ENCODE peak calls at places on chromosome 22, in seven cellular contexts. F, A, D, R, E, H and Z are unnamed samples. For H3K9me3, the result is how much of the 10 kb centered on the place peaks cover.

GRCh38 chr22:20645954-20646353 is 128.0 kb upstream of the SERPIND1 start:
- DNase-seq in R (no peak), A (no peak), F (no peak), H (no peak), E (no peak), D (no peak), Z (no peak)

GRCh38 chr22:20080776-20081654 is 974 bp downstream of the DGCR8 start:
- DNase-seq in A (peak), H (peak), E (no peak), R (no peak), F (no peak), D (peak), Z (no peak)

GRCh38 chr22:23984430-23984829 is 4.5 kb downstream of the GSTT2 start:
- DNase-seq in R (no peak), A (no peak), F (no peak), H (no peak), E (no peak), D (no peak), Z (peak)

GRCh38 chr22:45150139-45150538 is 13.6 kb upstream of the NUP50 start:
- DNase-seq in F (no peak), E (no peak), R (no peak), H (no peak), D (no peak), A (no peak), Z (no peak)

GRCh38 chr22:37229012-37229804 is 14.9 kb downstream of the RAC2 start:
- DNase-seq in E (peak), A (no peak), H (no peak), D (peak), R (peak), F (no peak), Z (no peak)

GRCh38 chr22:39932918-39933649 is 27.1 kb upstream of the TMA7B start:
- DNase-seq in R (no peak), D (peak), E (peak), A (no peak), F (no peak), H (peak), Z (peak)

GRCh38 chr22:19937616-19938473 is 3.7 kb upstream of the COMT start:
- DNase-seq in A (peak), H (no peak), E (no peak), F (no peak), D (no peak), R (peak), Z (no peak)

GRCh38 chr22:36397081-36397766 is 9.5 kb upstream of the MYH9 start:
- DNase-seq in A (no peak), H (no peak), D (peak), R (no peak), E (no peak), F (no peak), Z (no peak)

GRCh38 chr22:22075382-22076163 is 93.0 kb upstream of the TOP3B start:
- DNase-seq in E (no peak), R (no peak), H (no peak), A (no peak), F (no peak), D (no peak), Z (no peak)

GRCh38 chr22:36081023-36081431 is 52.4 kb upstream of the RBFOX2 start:
- DNase-seq in A (no peak), E (no peak), R (no peak), D (no peak), H (no peak), F (no peak), Z (no peak)

GRCh38 chr22:30947163-30947820 is 21.3 kb downstream of the MORC2 start:
- DNase-seq in A (no peak), F (no peak), D (no peak), E (no peak), R (no peak), H (no peak), Z (no peak)

GRCh38 chr22:19965771-19966709 is 24.4 kb upstream of the TXNRD2 start:
- DNase-seq in E (no peak), R (no peak), H (no peak), F (no peak), A (no peak), D (no peak), Z (no peak)

GRCh38 chr22:38028344-38029130 is 28.7 kb upstream of the PICK1 start:
- DNase-seq in F (no peak), E (no peak), H (no peak), A (peak), D (no peak), R (peak), Z (no peak)

GRCh38 chr22:37624876-37625275 is 14.6 kb upstream of the SH3BP1 start:
- DNase-seq in A (no peak), F (no peak), R (no peak), H (no peak), E (no peak), D (no peak), Z (no peak)

GRCh38 chr22:16949561-16949960 is 58.5 kb downstream of the GAB4 start:
- DNase-seq in E (no peak), R (no peak), H (no peak), D (no peak), A (no peak), F (no peak), Z (no peak)

GRCh38 chr22:17314472-17314871 is 54.8 kb upstream of the CECR2 start:
- DNase-seq in R (no peak), A (no peak), D (no peak), H (no peak), F (no peak), E (no peak), Z (no peak)

GRCh38 chr22:40479887-40480538 is 109.6 kb downstream of the SGSM3 start:
- DNase-seq in R (no peak), D (no peak), F (no peak), E (no peak), A (no peak), H (no peak), Z (no peak)

GRCh38 chr22:22111983-22112382 is 129.4 kb upstream of the TOP3B start:
- DNase-seq in R (no peak), H (no peak), F (no peak), E (no peak), A (no peak), D (no peak), Z (no peak)

GRCh38 chr22:42697542-42698013 is 23.1 kb downstream of the A4GALT start:
- DNase-seq in E (no peak), A (no peak), D (peak), F (peak), H (peak), R (peak), Z (no peak)

GRCh38 chr22:27669798-27670599 is 131.6 kb downstream of the MN1 start:
- DNase-seq in R (no peak), A (no peak), F (no peak), D (no peak), H (no peak), E (no peak), Z (no peak)

GRCh38 chr22:23450434-23450795 is 129.7 kb downstream of the IGLL1 start:
- DNase-seq in E (no peak), H (no peak), F (no peak), R (no peak), D (no peak), A (no peak), Z (no peak)

GRCh38 chr22:48185071-48185470 is 1422.6 kb downstream of the TBC1D22A start:
- DNase-seq in H (no peak), E (no peak), F (no peak), D (no peak), A (no peak), R (no peak), Z (no peak)

GRCh38 chr22:48186121-48186790 is 1423.8 kb downstream of the TBC1D22A start:
- DNase-seq in F (no peak), R (no peak), H (no peak), A (no peak), D (no peak), E (no peak), Z (no peak)

GRCh38 chr22:48185656-48186055 is 1423.2 kb downstream of the TBC1D22A start:
- DNase-seq in R (no peak), A (no peak), E (no peak), F (no peak), D (no peak), H (no peak), Z (no peak)

GRCh38 chr22:48187272-48187855 is 1424.9 kb downstream of the TBC1D22A start:
- DNase-seq in F (no peak), A (no peak), E (no peak), R (no peak), D (no peak), H (no peak), Z (no peak)

DNA sequence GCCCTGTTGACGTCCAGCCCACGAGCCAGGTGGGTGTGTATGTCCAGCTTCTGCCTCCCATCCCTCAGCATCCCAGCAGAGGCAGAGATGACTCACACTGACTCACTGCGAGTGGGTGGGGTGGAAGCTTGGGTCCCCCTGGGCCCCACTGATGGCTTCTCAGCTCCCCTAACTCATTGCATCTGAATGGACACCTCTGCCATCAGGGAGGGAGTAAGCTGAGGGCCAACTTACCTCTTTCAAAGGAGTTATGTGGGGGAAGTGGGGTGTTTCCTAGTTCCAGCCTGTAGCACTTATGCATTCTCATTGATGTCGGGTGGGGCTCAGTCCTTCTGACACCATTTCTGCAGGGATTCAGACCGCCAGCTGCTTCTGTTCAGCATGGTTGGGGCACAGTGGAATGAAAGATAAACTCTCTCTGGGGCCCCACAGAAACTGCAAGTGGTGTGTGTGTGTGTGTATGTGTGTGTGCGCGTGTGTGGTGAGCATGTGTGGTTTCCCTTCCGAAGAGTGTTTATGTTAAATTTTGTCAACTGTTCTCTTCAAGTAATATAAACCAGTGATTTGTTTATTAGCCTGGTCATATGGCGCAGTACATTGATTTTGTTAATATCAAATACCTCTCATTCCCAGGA is 1425.9 kb downstream of the TBC1D22A start:
- DNase-seq in R (no peak), A (no peak), F (no peak), E (no peak), D (peak), H (no peak), Z (no peak)
- H3K9me3 ChIP-seq in R (under half), A (under half), F (under half), E (under half), D (under half), H (under half), Z (under half)

GRCh38 chr22:49158741-49159564 is 668.7 kb downstream of the BRD1 start:
- DNase-seq in A (peak), E (no peak), R (peak), F (no peak), H (no peak), D (no peak), Z (no peak)
- H3K9me3 ChIP-seq in A (under half), E (under half), R (under half), F (under half), H (under half), D (under half), Z (under half)

GRCh38 chr22:48836673-48837340 is 990.9 kb downstream of the BRD1 start:
- DNase-seq in A (no peak), E (no peak), R (no peak), D (no peak), F (no peak), H (no peak), Z (no peak)
- H3K9me3 ChIP-seq in A (under half), E (under half), R (under half), D (under half), F (under half), H (under half), Z (under half)

DNA sequence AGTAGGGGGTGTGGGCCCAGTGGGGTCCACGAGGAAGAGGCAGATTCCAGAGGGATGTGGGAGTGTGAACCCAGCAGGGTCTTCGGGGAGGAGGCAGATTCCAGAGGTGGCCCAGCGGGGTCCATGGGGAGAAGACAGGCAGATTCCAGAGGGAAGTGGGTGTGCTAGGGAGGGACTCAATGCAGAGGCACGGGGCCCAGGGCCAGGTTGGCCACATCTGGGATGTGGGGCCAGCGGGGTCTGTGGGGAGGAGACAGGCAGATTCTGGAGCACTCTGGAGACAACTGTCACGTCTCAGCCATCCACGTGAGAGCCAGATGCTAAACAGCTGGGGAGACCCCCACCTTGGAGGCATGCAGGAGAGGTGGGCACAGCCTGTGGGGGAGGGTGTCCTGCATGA is 582.6 kb downstream of the TBC1D22A start:
- DNase-seq in E (no peak), H (no peak), F (no peak), A (no peak), D (no peak), R (no peak), Z (no peak)
- H3K9me3 ChIP-seq in E (under half), H (under half), F (under half), A (under half), D (under half), R (under half), Z (under half)

GRCh38 chr22:49391436-49391835 is 436.2 kb downstream of the BRD1 start:
- DNase-seq in E (no peak), D (no peak), H (no peak), R (no peak), A (no peak), F (no peak), Z (no peak)
- H3K9me3 ChIP-seq in E (under half), D (under half), H (under half), R (under half), A (under half), F (under half), Z (under half)

DNA sequence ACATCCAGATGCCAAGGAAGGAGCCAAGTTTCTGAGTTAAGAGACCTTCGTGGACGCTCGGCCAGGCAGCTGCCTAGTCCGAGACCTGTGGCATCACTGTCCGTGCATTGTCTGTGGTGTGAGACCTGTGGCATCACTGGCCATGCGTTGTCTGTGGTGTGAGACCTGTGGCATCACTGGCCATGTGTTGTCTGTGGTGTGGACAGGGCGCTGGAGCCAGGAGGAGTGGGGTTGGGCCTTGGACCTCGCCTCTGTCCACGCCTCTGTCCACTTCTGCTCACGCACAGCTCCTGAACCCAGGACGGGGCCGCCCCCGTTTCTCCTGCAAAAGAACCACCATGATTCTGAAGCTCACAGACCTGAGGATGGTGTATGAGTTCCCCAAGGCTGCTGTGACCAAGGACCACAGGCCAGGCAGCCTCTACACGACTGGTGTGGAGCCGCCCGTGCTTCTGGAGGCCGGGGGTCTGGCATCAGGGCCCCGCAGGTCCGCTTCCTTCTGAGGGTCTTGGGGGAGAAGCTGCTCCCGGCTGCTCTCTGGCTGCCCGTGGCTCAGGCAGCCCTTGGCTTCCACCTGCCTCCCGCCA is 1218.3 kb downstream of the BRD1 start:
- DNase-seq in F (no peak), H (no peak), R (no peak), A (no peak), E (no peak), D (no peak), Z (no peak)
- H3K9me3 ChIP-seq in F (under half), H (under half), R (under half), A (under half), E (under half), D (under half), Z (under half)

GRCh38 chr22:48456449-48456848 is 1371.2 kb downstream of the BRD1 start:
- DNase-seq in R (no peak), F (no peak), H (no peak), A (no peak), E (no peak), D (no peak), Z (no peak)
- H3K9me3 ChIP-seq in R (under half), F (under half), H (under half), A (under half), E (under half), D (under half), Z (under half)

DNA sequence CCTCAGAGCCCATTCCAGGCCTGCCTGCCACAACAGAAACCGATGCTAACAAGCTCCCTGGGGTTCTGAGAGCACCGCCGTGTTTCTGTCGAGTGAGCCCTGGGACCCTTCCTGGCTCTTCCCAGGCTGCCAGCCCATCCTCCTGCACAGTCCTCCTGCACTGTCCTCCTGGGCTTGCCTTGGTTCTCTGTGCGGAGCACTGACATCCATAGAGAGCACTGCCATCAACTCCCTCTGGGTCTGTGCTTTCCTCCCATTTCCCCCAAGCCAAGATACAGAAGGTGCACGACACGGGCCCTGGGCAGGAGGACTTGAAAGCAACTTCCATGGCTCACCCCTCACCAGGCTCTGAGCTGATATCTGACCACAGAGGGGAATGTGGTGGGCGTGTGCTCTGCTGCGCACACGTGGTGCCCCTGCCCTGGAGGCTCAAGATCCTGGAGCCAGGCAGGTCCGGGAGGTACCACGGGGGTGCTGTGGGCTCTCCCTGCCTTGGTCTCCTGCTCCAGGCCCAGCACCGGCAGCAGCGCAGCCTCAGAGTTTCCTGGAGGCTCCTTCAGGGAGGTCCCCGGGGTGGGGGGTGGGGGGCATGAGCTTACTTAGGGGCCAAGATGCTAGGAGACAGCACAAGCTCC is 304.2 kb downstream of the BRD1 start:
- DNase-seq in D (no peak), F (no peak), R (no peak), H (no peak), E (no peak), A (no peak), Z (no peak)
- H3K9me3 ChIP-seq in D (under half), F (under half), R (under half), H (under half), E (under half), A (under half), Z (under half)

GRCh38 chr22:47437636-47438035 is 675.2 kb downstream of the TBC1D22A start:
- DNase-seq in F (no peak), R (no peak), H (no peak), E (no peak), A (no peak), D (no peak), Z (no peak)

GRCh38 chr22:47442821-47443220 is 680.4 kb downstream of the TBC1D22A start:
- DNase-seq in H (no peak), F (no peak), A (no peak), R (no peak), D (no peak), E (no peak), Z (no peak)

GRCh38 chr22:47437110-47437509 is 674.7 kb downstream of the TBC1D22A start:
- DNase-seq in E (no peak), R (no peak), D (no peak), A (no peak), F (no peak), H (no peak), Z (no peak)

GRCh38 chr22:47435826-47436225 is 673.4 kb downstream of the TBC1D22A start:
- DNase-seq in D (no peak), A (no peak), R (no peak), H (no peak), E (no peak), F (no peak), Z (no peak)

DNA sequence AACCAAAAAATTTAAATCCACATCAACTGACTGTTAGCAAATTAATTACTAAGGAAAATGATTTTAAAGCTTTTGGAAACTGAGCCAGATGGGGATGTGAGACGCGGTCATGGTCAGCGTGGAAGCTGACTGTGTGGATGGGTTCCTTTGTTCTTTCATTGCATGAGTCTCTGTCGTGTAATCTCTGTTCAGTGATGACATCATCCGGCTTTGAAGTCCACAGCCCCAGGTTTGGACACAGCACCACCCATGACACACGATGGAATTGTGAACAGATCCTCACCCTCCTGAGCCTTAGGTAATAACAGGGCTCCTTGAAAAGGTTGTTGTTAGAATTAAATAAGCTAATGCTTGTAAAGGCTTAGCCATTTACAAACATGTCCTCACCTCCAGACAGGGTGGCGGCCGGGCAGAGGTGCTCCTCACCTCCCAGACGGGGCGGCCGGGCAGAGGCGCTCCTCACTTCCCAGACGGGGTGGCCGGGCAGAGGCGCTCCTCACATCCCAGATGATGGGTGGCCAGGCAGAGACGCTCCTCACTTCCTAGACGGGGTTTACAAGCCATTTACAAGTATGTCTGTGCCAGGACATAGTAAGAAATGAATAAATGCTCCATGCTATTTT is 677.3 kb downstream of the TBC1D22A start:
- DNase-seq in R (no peak), H (no peak), D (no peak), E (no peak), A (no peak), F (no peak), Z (no peak)
- H3K9me3 ChIP-seq in R (under half), H (under half), D (under half), E (under half), A (under half), F (under half), Z (under half)

DNA sequence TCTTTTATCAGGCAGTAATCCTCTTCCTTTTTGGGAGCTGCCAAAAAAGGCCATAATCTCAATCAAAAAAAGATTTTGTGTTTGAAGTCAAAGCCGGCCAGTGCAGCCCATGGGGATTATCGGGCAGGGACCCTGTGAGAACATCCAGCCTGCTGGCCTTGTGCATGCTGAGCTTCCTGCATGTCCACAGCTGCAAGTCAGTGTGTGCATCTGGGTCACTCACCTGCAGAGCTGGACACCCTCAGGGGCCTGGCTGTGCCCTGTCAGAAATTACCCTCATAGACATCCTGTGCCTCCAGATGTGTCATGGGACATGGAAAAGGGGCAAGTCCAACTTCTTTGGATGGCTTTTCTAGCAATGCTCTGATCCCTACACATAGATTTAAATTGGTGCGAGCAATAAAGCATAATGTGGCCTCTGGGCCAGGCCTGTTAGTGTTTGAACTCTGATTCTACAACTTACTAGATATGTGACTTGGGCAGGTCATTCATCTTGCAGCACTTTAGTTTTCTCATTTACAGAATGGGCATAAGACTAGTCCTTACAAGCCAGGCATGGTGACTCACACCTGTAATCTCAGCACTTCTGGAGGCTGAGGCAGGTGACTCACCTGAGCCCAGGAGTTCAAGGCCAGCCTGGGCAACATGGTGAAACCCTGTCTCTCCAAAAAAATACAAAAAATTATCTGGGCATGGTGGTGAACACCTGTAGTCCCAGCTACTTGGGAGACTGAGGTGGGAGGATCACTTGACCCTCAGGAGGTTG is 81.6 kb upstream of the LARGE1 start:
- DNase-seq in H (no peak), R (no peak), F (no peak), A (no peak), D (no peak), E (no peak), Z (no peak)
- H3K9me3 ChIP-seq in H (under half), R (under half), F (under half), A (under half), D (under half), E (under half), Z (under half)